ENCODE peak calls at places on chromosomes 4 and X, in ten cellular contexts. Q is HCT116, E is gastrocnemius medialis, B is A549, G is suprapubic skin, K is transverse colon, X is tibial nerve, N is ovary, T is stomach, O is uterus. R is an unnamed sample.
A peak's percentile ranks its signal among the peaks of the same experiment; 100 is the strongest.

GRCh38 chr4:6771229-6771671 is 11.3 kb upstream of the KIAA0232 start:
- DNase-seq in Q (no peak), E (peak; percentile 90), B (no peak), G (no peak), K (no peak), X (no peak), N (no peak), T (no peak), O (no peak), R (peak; percentile 52)

GRCh38 chr4:97330915-97331314 is 812.4 kb downstream of the STPG2 start:
- DNase-seq in Q (no peak), E (no peak), B (no peak), G (no peak), K (no peak), X (no peak), N (no peak), T (no peak), O (no peak), R (no peak)

GRCh38 chrX:10922158-10922557 is 189.0 kb upstream of the HCCS start:
- DNase-seq in Q (no peak), E (no peak), B (no peak), G (no peak), K (no peak), X (no peak), N (no peak), T (no peak), O (no peak), R (no peak)

GRCh38 chr4:29560452-29560851 is 1159.7 kb upstream of the PCDH7 start:
- DNase-seq in Q (no peak), E (no peak), B (no peak), G (no peak), K (no peak), X (no peak), N (no peak), T (no peak), O (no peak), R (no peak)

GRCh38 chrX:68829594-68830485 is 1.0 kb downstream of the EFNB1 start:
- DNase-seq in Q (no peak), E (no peak), B (peak; percentile 14), G (no peak), K (no peak), X (no peak), N (no peak), T (no peak), O (no peak), R (peak; percentile 70)

GRCh38 chr4:38675167-38676121 is 11.4 kb downstream of the KLF3 start:
- DNase-seq in Q (peak; percentile 60), E (peak; percentile 45), B (peak; percentile 36), G (peak; percentile 90), K (peak; percentile 90), X (peak; percentile 98), N (peak; percentile 74), T (peak; percentile 86), O (peak; percentile 85), R (peak; percentile 88)

GRCh38 chr4:118729287-118730286 is 44.4 kb downstream of the METTL14 start:
- DNase-seq in Q (no peak), E (no peak), B (no peak), G (no peak), K (no peak), X (no peak), N (no peak), T (no peak), O (no peak), R (no peak)

GRCh38 chr4:7876096-7876993 is 63.3 kb downstream of the AFAP1 start:
- DNase-seq in Q (no peak), E (no peak), B (peak; percentile 75), G (no peak), K (no peak), X (no peak), N (no peak), T (no peak), O (peak; percentile 55), R (peak; percentile 72)

DNA sequence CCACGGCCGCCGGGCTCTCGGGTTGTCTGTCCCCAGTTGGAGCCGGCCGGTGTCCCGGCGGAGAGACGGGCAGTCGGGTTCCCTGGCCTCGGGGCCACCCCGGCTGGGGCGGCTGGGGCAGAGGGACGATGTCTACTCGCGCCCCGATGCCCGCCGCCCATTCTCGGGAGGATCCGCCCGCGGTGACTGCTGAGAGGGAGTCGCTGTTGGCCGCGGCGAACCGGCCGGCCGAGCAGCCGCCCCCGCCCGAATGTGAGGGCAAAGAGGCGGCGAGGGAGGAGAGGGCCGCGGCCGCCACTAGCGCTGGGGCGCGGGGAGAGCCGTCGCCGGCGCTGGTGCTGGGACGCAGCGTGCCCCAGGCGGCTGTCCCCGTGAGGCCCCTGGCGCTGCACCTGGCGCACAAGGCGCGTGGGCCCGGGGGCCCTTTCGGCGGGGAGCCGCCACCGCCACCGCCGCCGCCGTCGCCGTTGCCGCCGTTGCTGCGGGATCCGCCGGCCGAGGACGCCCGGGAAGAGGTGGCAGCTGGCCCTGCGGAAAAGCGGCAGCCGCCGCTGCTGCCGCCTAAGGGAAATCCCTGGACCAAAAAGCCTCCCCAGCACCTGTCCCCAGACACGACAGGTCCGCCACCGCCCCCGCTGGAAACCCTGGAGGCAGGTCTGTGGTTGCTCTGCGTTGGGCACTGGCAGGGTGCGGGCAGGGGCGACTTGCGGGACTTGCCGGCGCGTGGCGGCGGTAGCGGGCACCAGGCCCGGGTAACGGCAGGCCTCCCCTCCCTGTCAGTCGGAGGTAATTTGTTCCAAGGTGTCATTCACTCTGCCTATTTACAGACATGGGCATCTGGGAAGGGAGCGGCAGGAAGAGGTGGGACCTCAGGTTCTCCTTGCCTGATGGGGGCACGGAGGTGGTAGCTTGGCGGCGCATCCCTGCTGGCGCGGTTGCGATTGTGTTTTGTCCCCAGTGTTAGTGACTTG is 739 bp downstream of the LARP1B start:
- DNase-seq in Q (peak; percentile 43), E (peak; percentile 46), B (peak; percentile 26), G (peak; percentile 75), K (peak; percentile 78), X (peak; percentile 18), N (peak; percentile 72), T (peak; percentile 62), O (peak; percentile 35), R (peak; percentile 73)
- TF ChIP-seq POLR2A in Q (no peak), E (peak; percentile 60), B (no peak), G (no peak), K (peak; percentile 77), X (no peak), N (no peak), T (no peak), O (no peak), R (no peak)

DNA sequence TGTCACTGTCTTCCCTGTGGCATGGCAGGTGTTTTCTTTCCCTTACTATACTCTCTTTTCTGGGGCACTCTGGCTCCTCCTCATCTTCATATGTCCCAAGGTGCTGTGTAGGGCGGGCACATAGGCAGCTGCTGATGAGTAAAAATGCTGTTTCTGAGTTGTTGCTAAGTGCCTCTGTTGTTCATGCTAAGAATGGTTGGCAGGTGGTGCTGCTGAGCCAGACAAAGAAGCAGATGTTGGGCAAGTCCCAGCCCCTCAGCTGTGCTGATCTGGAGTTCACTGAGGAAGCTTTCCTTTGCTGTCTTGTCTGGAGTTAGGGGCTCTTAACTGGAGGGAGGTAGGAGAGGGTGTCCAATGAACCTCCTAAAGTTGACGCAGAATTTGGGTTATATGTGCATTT is 40.6 kb downstream of the HADH start:
- DNase-seq in Q (peak; percentile 16), E (no peak), B (peak; percentile 8), G (no peak), K (peak; percentile 28), X (peak; percentile 32), N (no peak), T (no peak), O (no peak), R (no peak)
- H3K4me1 ChIP-seq in Q (no peaks in the 10 kb centered on the region), E (peaks cover 6% of the 10 kb centered on the region), B (no peaks in the 10 kb centered on the region), G (no peaks in the 10 kb centered on the region), K (no peaks in the 10 kb centered on the region), X (no peaks in the 10 kb centered on the region), N (no peaks in the 10 kb centered on the region), T (no peaks in the 10 kb centered on the region), O (no peaks in the 10 kb centered on the region), R (no peaks in the 10 kb centered on the region)

DNA sequence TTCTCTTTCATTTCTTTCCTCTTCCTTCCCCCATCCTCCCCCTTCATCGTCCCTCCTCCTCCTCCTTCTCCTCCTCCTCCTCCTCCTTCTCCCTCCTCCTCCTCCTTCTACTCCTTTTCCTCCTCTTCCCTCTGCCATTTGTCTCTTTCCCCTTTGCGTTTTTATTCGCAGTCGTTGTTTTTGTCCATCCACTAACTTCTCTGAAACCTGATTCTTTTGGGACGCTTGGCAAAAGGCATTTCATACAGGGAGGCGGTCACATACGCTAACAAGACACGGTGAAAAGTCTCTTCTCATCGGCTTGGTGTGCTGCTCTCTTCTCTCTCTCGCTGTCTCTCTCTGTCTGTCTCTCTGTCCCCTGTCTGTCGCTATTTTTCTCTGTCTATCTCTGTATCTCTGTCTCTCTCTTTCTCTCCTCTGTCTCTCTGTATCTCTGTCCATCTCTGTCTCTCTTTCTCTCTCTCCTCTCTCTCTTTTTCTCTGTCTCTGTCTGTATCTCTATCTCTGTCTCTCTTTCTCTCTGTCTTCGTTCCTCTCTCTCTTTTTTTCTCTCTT is 5.4 kb upstream of the SHOX start:
- DNase-seq in Q (no peak), E (no peak), B (no peak), G (no peak), K (no peak), X (no peak), N (no peak), T (no peak), O (no peak), R (no peak)
- H3K4me3 ChIP-seq in Q (no peak overlapping the region), E (no peak overlapping the region), B (no peak overlapping the region), G (no peak overlapping the region), K (no peak overlapping the region), X (no peak overlapping the region), N (no peak overlapping the region), T (no peak overlapping the region), O (no peak overlapping the region), R (no peak overlapping the region)

GRCh38 chr4:99151452-99151851 is 7.4 kb upstream of the ADH4 start:
- DNase-seq in Q (no peak), E (no peak), B (no peak), G (no peak), K (no peak), X (no peak), N (no peak), T (no peak), O (no peak), R (no peak)

GRCh38 chr4:99156992-99157391 is 12.9 kb upstream of the ADH4 start:
- DNase-seq in Q (no peak), E (no peak), B (no peak), G (no peak), K (no peak), X (no peak), N (no peak), T (no peak), O (no peak), R (no peak)

GRCh38 chr4:99157478-99157935 is 13.4 kb upstream of the ADH4 start:
- DNase-seq in Q (no peak), E (no peak), B (no peak), G (no peak), K (no peak), X (no peak), N (no peak), T (no peak), O (no peak), R (no peak)

GRCh38 chr4:99151931-99152448 is 7.9 kb upstream of the ADH4 start:
- DNase-seq in Q (no peak), E (no peak), B (no peak), G (no peak), K (no peak), X (no peak), N (no peak), T (no peak), O (no peak), R (no peak)

DNA sequence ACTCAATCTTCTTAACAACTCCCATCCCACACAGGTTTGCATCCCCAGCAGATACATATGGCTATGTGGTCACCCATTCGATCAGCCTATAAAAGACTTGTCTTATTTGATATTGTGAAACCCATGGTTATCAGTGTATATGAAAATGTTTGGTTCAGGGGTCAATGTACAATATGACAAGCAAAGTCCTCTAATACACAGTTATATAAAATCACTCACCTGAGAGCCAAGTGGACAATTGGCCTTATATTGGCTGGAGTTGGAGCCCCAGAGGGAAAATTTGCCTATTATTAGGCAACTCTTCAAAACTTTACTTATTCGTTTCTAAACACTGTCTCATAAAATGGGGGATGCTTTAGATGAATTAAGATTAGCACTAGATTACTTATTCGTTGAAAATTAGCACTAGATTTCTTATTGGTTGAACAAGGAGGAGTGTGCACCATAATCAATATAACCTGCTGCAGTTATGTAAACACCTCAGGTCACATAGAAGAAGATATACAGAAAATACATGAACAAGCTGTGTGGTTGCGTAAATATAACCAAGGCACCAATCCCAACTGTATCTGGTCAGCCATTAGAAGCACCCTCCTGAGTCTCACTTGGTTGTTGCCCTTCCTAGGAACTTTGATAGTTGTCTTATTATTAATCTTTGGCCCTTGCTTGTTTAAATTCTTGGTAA is 10.7 kb upstream of the ADH4 start:
- DNase-seq in Q (no peak), E (no peak), B (no peak), G (no peak), K (no peak), X (no peak), N (no peak), T (no peak), O (no peak), R (no peak)
- TF ChIP-seq POLR2A in Q (no peak), E (no peak), B (no peak), G (no peak), K (no peak), X (no peak), N (no peak), T (no peak), O (no peak), R (no peak)

R was measured in sigmoid colon.